ENCODE peak calls at places on chromosomes 3 and 15, in four cellular contexts. P, R, L and V are unnamed samples.

GRCh38 chr15:62758126-62758951 is 284.2 kb upstream of the TPM1 start:
- ATAC-seq in P (peak), R (no peak), L (no peak), V (peak)

GRCh38 chr15:58383876-58384275 is 47.9 kb upstream of the LIPC start:
- ATAC-seq in P (no peak), R (no peak), L (peak), V (no peak)

GRCh38 chr3:78995087-78995486 is 772.7 kb downstream of the ROBO1 start:
- ATAC-seq in P (no peak), R (no peak), L (no peak), V (no peak)

GRCh38 chr15:89141885-89142284 is 53.6 kb downstream of the ABHD2 start:
- ATAC-seq in P (no peak), R (no peak), L (no peak), V (peak)

GRCh38 chr3:55884066-55884465 is 397.0 kb upstream of the WNT5A start:
- ATAC-seq in P (no peak), R (no peak), L (no peak), V (no peak)

GRCh38 chr3:186620213-186621092 is 7.6 kb downstream of the AHSG start:
- ATAC-seq in P (no peak), R (no peak), L (no peak), V (no peak)

GRCh38 chr3:52220380-52221026 is 4.9 kb downstream of the TLR9 start:
- ATAC-seq in P (peak), R (peak), L (peak), V (peak)

GRCh38 chr15:69881310-69881660 is 216.4 kb downstream of the TLE3 start:
- ATAC-seq in P (no peak), R (no peak), L (no peak), V (no peak)

GRCh38 chr15:55999635-56000034 is 6.2 kb upstream of the NEDD4 start:
- ATAC-seq in P (no peak), R (no peak), L (no peak), V (no peak)

GRCh38 chr15:70237626-70238025 is 139.9 kb upstream of the TLE3 start:
- ATAC-seq in P (no peak), R (no peak), L (no peak), V (no peak)

GRCh38 chr3:120689395-120689794 is 7.4 kb upstream of the HGD start:
- ATAC-seq in P (no peak), R (no peak), L (no peak), V (no peak)

GRCh38 chr3:124745092-124745491 is 14.8 kb downstream of the UMPS start:
- ATAC-seq in P (no peak), R (no peak), L (no peak), V (no peak)

GRCh38 chr3:115766587-115767492 is 143.5 kb downstream of the GAP43 start:
- ATAC-seq in P (no peak), R (no peak), L (no peak), V (peak)

GRCh38 chr3:28287046-28287445 is 45.6 kb downstream of the CMC1 start:
- ATAC-seq in P (no peak), R (no peak), L (no peak), V (no peak)